ENCODE peak calls at places on chromosomes 13 and 19, in seven cellular contexts. S is Right ventricle myocardium superior, V is HT1080, U is DMS79 treated with DMSO at 0.1 percent for 48 hours, J is transverse colon, Z is kidney tubule cell, D is T-cell. H is an unnamed sample.

GRCh38 chr19:44576843-44577565 is 36.4 kb upstream of the IGSF23 start:
- DNase-seq in J (peak), U (no peak), D (no peak), V (peak), S (no peak), Z (peak), H (no peak)

GRCh38 chr19:10116085-10116865 is 3.4 kb downstream of the EIF3G start:
- DNase-seq in J (no peak), D (no peak), Z (no peak), U (no peak), S (no peak), V (no peak), H (no peak)

GRCh38 chr19:55467236-55468053 is 2.9 kb upstream of the C19orf85 start:
- DNase-seq in J (peak), S (peak), V (peak), Z (peak), D (peak), U (no peak), H (no peak)

GRCh38 chr13:76222511-76222910 is 586.4 kb downstream of the LMO7 start:
- DNase-seq in S (no peak), D (no peak), U (no peak), V (no peak), J (no peak), Z (peak), H (peak)

GRCh38 chr13:113083402-113084061 is 22.1 kb upstream of the F7 start:
- DNase-seq in S (peak), U (peak), Z (no peak), J (peak), D (no peak), V (peak), H (peak)

GRCh38 chr19:925912-926594 is at the start of gene ARID3A:
- DNase-seq in D (no peak), Z (no peak), V (no peak), U (no peak), S (peak), J (peak), H (no peak)

GRCh38 chr19:14432817-14433453 is at the start of gene PKN1:
- DNase-seq in S (peak), D (peak), U (peak), Z (peak), V (no peak), J (peak), H (no peak)

GRCh38 chr19:19386373-19386869 is 19.1 kb upstream of the GATAD2A start:
- DNase-seq in J (peak), Z (no peak), D (no peak), U (no peak), S (no peak), V (no peak), H (no peak)

H was measured in pons.